ENCODE peak calls at places on chromosomes 16 and 17, in eight cellular contexts. G is HL-60; P is neural crest cell; J is ELF-1; V is fibroblast of mammary gland; S is CD4-positive, alpha-beta memory T cell; L is NCI-H1694 treated with DMSO at 0.1 percent for 48 hours; K is stimulated activated CD8-positive, alpha-beta memory T cell treated with anti-CD3 and anti-CD28 coated beads, Interleukin-4, amount 100 ng/mL, for 24 hours. U is an unnamed sample.

GRCh38 chr17:75077490-75078096 is 10.2 kb upstream of the SLC16A5 start:
- DNase-seq in G (peak), S (peak), L (no peak), P (no peak), K (peak), J (peak), V (no peak), U (peak)

GRCh38 chr17:63601439-63602371 is 1.0 kb downstream of the TACO1 start:
- DNase-seq in L (no peak), K (no peak), V (peak), J (peak), S (no peak), G (no peak), P (no peak), U (no peak)

GRCh38 chr17:64585146-64585545 is 77.0 kb downstream of the SMURF2 start:
- DNase-seq in J (no peak), G (no peak), P (no peak), K (no peak), S (no peak), V (no peak), L (no peak), U (no peak)

GRCh38 chr16:1030381-1030901 is 42.1 kb upstream of the SSTR5 start:
- DNase-seq in G (no peak), V (no peak), J (no peak), P (no peak), L (no peak), S (no peak), K (no peak), U (no peak)

GRCh38 chr17:57766307-57766943 is 21.3 kb upstream of the CCDC182 start:
- DNase-seq in S (no peak), G (no peak), P (no peak), J (no peak), L (no peak), K (no peak), V (no peak), U (no peak)

GRCh38 chr16:84041881-84042280 is 714 bp downstream of the SLC38A8 start:
- DNase-seq in K (no peak), S (no peak), P (no peak), V (no peak), G (no peak), J (no peak), L (no peak), U (no peak)

GRCh38 chr17:47959825-47960655 is 2.4 kb upstream of the PRR15L start:
- DNase-seq in K (no peak), V (no peak), J (peak), L (no peak), P (no peak), S (no peak), G (no peak), U (no peak)

GRCh38 chr17:80755650-80756405 is 211.2 kb downstream of the RPTOR start:
- DNase-seq in K (no peak), V (no peak), P (no peak), L (no peak), S (no peak), J (no peak), G (no peak), U (no peak)

GRCh38 chr17:2900842-2901241 is 104.6 kb downstream of the RAP1GAP2 start:
- DNase-seq in J (no peak), G (no peak), P (no peak), S (no peak), V (no peak), K (no peak), L (no peak), U (no peak)

GRCh38 chr17:2068101-2068518 is 13.2 kb downstream of the HIC1 start:
- DNase-seq in K (no peak), J (peak), L (no peak), G (no peak), S (no peak), V (peak), P (no peak), U (no peak)

GRCh38 chr17:75390982-75391381 is 14.5 kb downstream of the GRB2 start:
- DNase-seq in K (no peak), V (peak), S (no peak), L (no peak), G (no peak), J (no peak), P (no peak), U (no peak)

U was measured in activated B cell treated with CpG ODN at 0.5 μM for 24 hours.